ENCODE peak calls at places on chromosomes 16 and 17, in six cellular contexts. One of them, this sample, is unnamed.

GRCh38 chr17:33972756-33973155 is 282.3 kb upstream of the CCL2 start:
- DNase-seq in IMR-90: no peak
- DNase-seq in astrocyte: no peak
- DNase-seq in SK-N-SH: no peak
- DNase-seq in colonic mucosa: no peak
- DNase-seq in DND-41: no peak
- DNase-seq in this sample: no peak

GRCh38 chr16:22624038-22624656 is 113.5 kb downstream of the NPIPB5 start:
- DNase-seq in IMR-90: no peak
- DNase-seq in astrocyte: no peak
- DNase-seq in SK-N-SH: peak
- DNase-seq in colonic mucosa: no peak
- DNase-seq in DND-41: no peak
- DNase-seq in this sample: no peak

GRCh38 chr17:41186872-41187271 is 2.2 kb upstream of the KRTAP4-1 start:
- DNase-seq in IMR-90: no peak
- DNase-seq in astrocyte: no peak
- DNase-seq in SK-N-SH: no peak
- DNase-seq in colonic mucosa: no peak
- DNase-seq in DND-41: no peak
- DNase-seq in this sample: no peak

GRCh38 chr17:20926532-20926931 is 116.3 kb downstream of the USP22 start:
- DNase-seq in IMR-90: peak
- DNase-seq in astrocyte: peak
- DNase-seq in SK-N-SH: no peak
- DNase-seq in colonic mucosa: no peak
- DNase-seq in DND-41: no peak
- DNase-seq in this sample: no peak

GRCh38 chr17:82627405-82627804 is 20.8 kb downstream of the WDR45B start:
- DNase-seq in IMR-90: no peak
- DNase-seq in astrocyte: no peak
- DNase-seq in SK-N-SH: no peak
- DNase-seq in colonic mucosa: no peak
- DNase-seq in DND-41: no peak
- DNase-seq in this sample: no peak

GRCh38 chr16:47067203-47067602 is 76.5 kb downstream of the NETO2 start:
- DNase-seq in IMR-90: no peak
- DNase-seq in astrocyte: no peak
- DNase-seq in SK-N-SH: no peak
- DNase-seq in colonic mucosa: no peak
- DNase-seq in DND-41: no peak
- DNase-seq in this sample: no peak

GRCh38 chr16:1429631-1430030 is 1.2 kb upstream of the PERCC1 start:
- DNase-seq in IMR-90: no peak
- DNase-seq in astrocyte: no peak
- DNase-seq in SK-N-SH: no peak
- DNase-seq in colonic mucosa: no peak
- DNase-seq in DND-41: no peak
- DNase-seq in this sample: no peak

GRCh38 chr17:9457005-9457404 is 118.6 kb downstream of the STX8 start:
- DNase-seq in IMR-90: no peak
- DNase-seq in astrocyte: no peak
- DNase-seq in SK-N-SH: no peak
- DNase-seq in colonic mucosa: no peak
- DNase-seq in DND-41: no peak
- DNase-seq in this sample: no peak

GRCh38 chr17:44417553-44417952 is 28.1 kb upstream of the ITGA2B start:
- DNase-seq in IMR-90: peak
- DNase-seq in astrocyte: peak
- DNase-seq in SK-N-SH: no peak
- DNase-seq in colonic mucosa: no peak
- DNase-seq in DND-41: no peak
- DNase-seq in this sample: peak

GRCh38 chr17:12114686-12115418 is 94.2 kb downstream of the MAP2K4 start:
- DNase-seq in IMR-90: peak
- DNase-seq in astrocyte: no peak
- DNase-seq in SK-N-SH: no peak
- DNase-seq in colonic mucosa: no peak
- DNase-seq in DND-41: no peak
- DNase-seq in this sample: no peak

GRCh38 chr17:20156196-20157077 is 147.3 kb downstream of the SPECC1 start:
- DNase-seq in IMR-90: peak
- DNase-seq in astrocyte: peak
- DNase-seq in SK-N-SH: peak
- DNase-seq in colonic mucosa: peak
- DNase-seq in DND-41: no peak
- DNase-seq in this sample: peak

GRCh38 chr16:75380870-75381269 is 52.4 kb downstream of the CFDP1 start:
- DNase-seq in IMR-90: peak
- DNase-seq in astrocyte: no peak
- DNase-seq in SK-N-SH: no peak
- DNase-seq in colonic mucosa: no peak
- DNase-seq in DND-41: no peak
- DNase-seq in this sample: no peak

GRCh38 chr16:19439483-19439882 is 21.8 kb downstream of the TMC5 start:
- DNase-seq in IMR-90: no peak
- DNase-seq in astrocyte: no peak
- DNase-seq in SK-N-SH: no peak
- DNase-seq in colonic mucosa: no peak
- DNase-seq in DND-41: no peak
- DNase-seq in this sample: no peak

GRCh38 chr16:24645739-24646645 is 83.5 kb upstream of the TNRC6A start:
- DNase-seq in IMR-90: peak
- DNase-seq in astrocyte: peak
- DNase-seq in SK-N-SH: no peak
- DNase-seq in colonic mucosa: peak
- DNase-seq in DND-41: no peak
- DNase-seq in this sample: peak

GRCh38 chr17:71494045-71494444 is 626.8 kb upstream of the SOX9 start:
- DNase-seq in IMR-90: peak
- DNase-seq in astrocyte: peak
- DNase-seq in SK-N-SH: no peak
- DNase-seq in colonic mucosa: no peak
- DNase-seq in DND-41: no peak
- DNase-seq in this sample: no peak

GRCh38 chr17:81064746-81065475 is 30.0 kb downstream of the BAIAP2 start:
- DNase-seq in IMR-90: peak
- DNase-seq in astrocyte: peak
- DNase-seq in SK-N-SH: no peak
- DNase-seq in colonic mucosa: no peak
- DNase-seq in DND-41: no peak
- DNase-seq in this sample: no peak

GRCh38 chr17:55366020-55366481 is 55.6 kb downstream of the MMD start:
- DNase-seq in IMR-90: no peak
- DNase-seq in astrocyte: no peak
- DNase-seq in SK-N-SH: peak
- DNase-seq in colonic mucosa: no peak
- DNase-seq in DND-41: no peak
- DNase-seq in this sample: no peak

GRCh38 chr16:89383095-89384003 is 107.0 kb downstream of the ANKRD11 start:
- DNase-seq in IMR-90: peak
- DNase-seq in astrocyte: no peak
- DNase-seq in SK-N-SH: peak
- DNase-seq in colonic mucosa: peak
- DNase-seq in DND-41: no peak
- DNase-seq in this sample: peak

GRCh38 chr17:81552244-81553017 is at the start of gene FAAP100:
- DNase-seq in IMR-90: peak
- DNase-seq in astrocyte: peak
- DNase-seq in SK-N-SH: peak
- DNase-seq in colonic mucosa: peak
- DNase-seq in DND-41: peak
- DNase-seq in this sample: peak

DNA sequence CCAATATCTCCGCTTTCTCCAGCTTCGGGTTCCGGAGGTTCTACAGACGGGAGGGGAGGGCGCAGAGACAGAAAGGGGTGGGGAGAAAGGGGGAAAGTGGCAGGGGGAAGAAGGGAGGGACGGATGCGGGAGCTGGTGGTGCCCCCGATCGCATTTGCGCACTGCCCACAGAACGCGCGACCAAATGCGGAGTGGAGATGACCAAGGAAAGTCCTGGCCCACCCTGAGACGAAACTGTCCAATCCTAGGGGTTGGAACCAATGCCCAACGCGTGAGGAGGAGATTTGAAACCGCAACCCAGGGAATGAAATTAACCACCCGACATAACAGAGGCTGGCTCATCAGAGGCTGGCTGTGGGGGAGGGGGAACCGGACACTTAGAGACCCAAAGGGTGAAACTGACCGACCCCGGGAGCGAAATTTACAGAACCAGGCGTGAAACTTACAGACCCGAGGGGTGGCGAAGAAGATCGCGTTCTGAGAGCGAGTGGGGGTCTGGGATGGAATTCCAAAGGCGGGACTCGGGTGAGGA is 1.4 kb downstream of the HES7 start:
- DNase-seq in IMR-90: peak
- DNase-seq in astrocyte: peak
- DNase-seq in SK-N-SH: no peak
- DNase-seq in colonic mucosa: peak
- DNase-seq in DND-41: no peak
- DNase-seq in this sample: peak
- H3K9ac ChIP-seq in IMR-90: peak
- H3K9ac ChIP-seq in astrocyte: peak
- H3K9ac ChIP-seq in SK-N-SH: peak
- H3K9ac ChIP-seq in colonic mucosa: peak
- H3K9ac ChIP-seq in DND-41: peak
- H3K9ac ChIP-seq in this sample: peak

GRCh38 chr16:49250689-49251088 is 30.9 kb downstream of the CBLN1 start:
- DNase-seq in IMR-90: no peak
- DNase-seq in astrocyte: no peak
- DNase-seq in SK-N-SH: no peak
- DNase-seq in colonic mucosa: no peak
- DNase-seq in DND-41: no peak
- DNase-seq in this sample: no peak
- H3K9ac ChIP-seq in IMR-90: no peak
- H3K9ac ChIP-seq in astrocyte: no peak
- H3K9ac ChIP-seq in SK-N-SH: no peak
- H3K9ac ChIP-seq in colonic mucosa: no peak
- H3K9ac ChIP-seq in DND-41: no peak
- H3K9ac ChIP-seq in this sample: no peak

GRCh38 chr17:28071891-28072606 is 29.6 kb downstream of the NLK start:
- DNase-seq in IMR-90: no peak
- DNase-seq in astrocyte: peak
- DNase-seq in SK-N-SH: no peak
- DNase-seq in colonic mucosa: no peak
- DNase-seq in DND-41: no peak
- DNase-seq in this sample: no peak
- H3K9ac ChIP-seq in IMR-90: no peak
- H3K9ac ChIP-seq in astrocyte: no peak
- H3K9ac ChIP-seq in SK-N-SH: no peak
- H3K9ac ChIP-seq in colonic mucosa: no peak
- H3K9ac ChIP-seq in DND-41: no peak
- H3K9ac ChIP-seq in this sample: no peak

GRCh38 chr17:70017941-70018340 is 57.1 kb upstream of the KCNJ16 start:
- DNase-seq in IMR-90: no peak
- DNase-seq in astrocyte: no peak
- DNase-seq in SK-N-SH: no peak
- DNase-seq in colonic mucosa: no peak
- DNase-seq in DND-41: no peak
- DNase-seq in this sample: no peak

GRCh38 chr17:70024253-70024652 is 50.8 kb upstream of the KCNJ16 start:
- DNase-seq in IMR-90: peak
- DNase-seq in astrocyte: no peak
- DNase-seq in SK-N-SH: no peak
- DNase-seq in colonic mucosa: no peak
- DNase-seq in DND-41: no peak
- DNase-seq in this sample: no peak

GRCh38 chr17:70017112-70017511 is 57.9 kb upstream of the KCNJ16 start:
- DNase-seq in IMR-90: no peak
- DNase-seq in astrocyte: no peak
- DNase-seq in SK-N-SH: no peak
- DNase-seq in colonic mucosa: no peak
- DNase-seq in DND-41: no peak
- DNase-seq in this sample: no peak

GRCh38 chr17:70021726-70022125 is 53.3 kb upstream of the KCNJ16 start:
- DNase-seq in IMR-90: peak
- DNase-seq in astrocyte: peak
- DNase-seq in SK-N-SH: no peak
- DNase-seq in colonic mucosa: no peak
- DNase-seq in DND-41: no peak
- DNase-seq in this sample: no peak

GRCh38 chr17:70022175-70022574 is 52.9 kb upstream of the KCNJ16 start:
- DNase-seq in IMR-90: peak
- DNase-seq in astrocyte: peak
- DNase-seq in SK-N-SH: no peak
- DNase-seq in colonic mucosa: no peak
- DNase-seq in DND-41: no peak
- DNase-seq in this sample: no peak
- H3K9ac ChIP-seq in IMR-90: no peak
- H3K9ac ChIP-seq in astrocyte: no peak
- H3K9ac ChIP-seq in SK-N-SH: no peak
- H3K9ac ChIP-seq in colonic mucosa: no peak
- H3K9ac ChIP-seq in DND-41: no peak
- H3K9ac ChIP-seq in this sample: no peak